ENCODE peak calls at places on chromosomes 12 and 14, in four cellular contexts. One of them, this sample, is unnamed.

GRCh38 chr12:59408431-59408830 is 187.4 kb upstream of the SLC16A7 start:
- DNase-seq in HepG2: no peak
- DNase-seq in A549: no peak
- DNase-seq in K562: no peak
- DNase-seq in this sample: peak

GRCh38 chr12:1523558-1524050 is 70.8 kb downstream of the FBXL14 start:
- DNase-seq in A549: no peak
- DNase-seq in HepG2: no peak
- DNase-seq in K562: no peak
- DNase-seq in this sample: no peak

GRCh38 chr14:100567877-100568163 is 19.4 kb downstream of the BEGAIN start:
- DNase-seq in A549: no peak
- DNase-seq in HepG2: no peak
- DNase-seq in K562: no peak
- DNase-seq in this sample: no peak

GRCh38 chr12:6840428-6841138 is at the start of gene GNB3:
- DNase-seq in A549: no peak
- DNase-seq in K562: peak
- DNase-seq in HepG2: no peak
- DNase-seq in this sample: no peak

GRCh38 chr12:68489273-68489672 is 121.4 kb upstream of the RAP1B start:
- DNase-seq in K562: no peak
- DNase-seq in A549: no peak
- DNase-seq in HepG2: no peak
- DNase-seq in this sample: no peak

GRCh38 chr12:112971248-112971647 is 7.1 kb upstream of the OAS2 start:
- DNase-seq in HepG2: no peak
- DNase-seq in K562: no peak
- DNase-seq in A549: no peak
- DNase-seq in this sample: peak

GRCh38 chr12:15751741-15752140 is 37.4 kb downstream of the EPS8 start:
- DNase-seq in K562: no peak
- DNase-seq in HepG2: no peak
- DNase-seq in A549: no peak
- DNase-seq in this sample: no peak

GRCh38 chr14:100714205-100714781 is 12.4 kb upstream of the DLK1 start:
- DNase-seq in A549: no peak
- DNase-seq in HepG2: no peak
- DNase-seq in K562: peak
- DNase-seq in this sample: no peak

GRCh38 chr14:63764103-63764502 is 36.2 kb upstream of the SGPP1 start:
- DNase-seq in A549: no peak
- DNase-seq in K562: no peak
- DNase-seq in HepG2: peak
- DNase-seq in this sample: peak

GRCh38 chr14:90275820-90276219 is 19.5 kb downstream of the PSMC1 start:
- DNase-seq in K562: no peak
- DNase-seq in A549: no peak
- DNase-seq in HepG2: no peak
- DNase-seq in this sample: no peak

GRCh38 chr14:24334431-24335271 is at the start of gene ADCY4:
- DNase-seq in K562: no peak
- DNase-seq in HepG2: no peak
- DNase-seq in A549: no peak
- DNase-seq in this sample: no peak

GRCh38 chr14:24065408-24065807 is 6.0 kb upstream of the CPNE6 start:
- DNase-seq in K562: no peak
- DNase-seq in HepG2: no peak
- DNase-seq in A549: no peak
- DNase-seq in this sample: no peak

GRCh38 chr12:104710940-104711725 is 247.0 kb downstream of the SLC41A2 start:
- DNase-seq in A549: no peak
- DNase-seq in K562: no peak
- DNase-seq in HepG2: no peak
- DNase-seq in this sample: peak

GRCh38 chr14:94917041-94917600 is 147.2 kb upstream of the GSC start:
- DNase-seq in HepG2: no peak
- DNase-seq in A549: no peak
- DNase-seq in K562: no peak
- DNase-seq in this sample: no peak
- TF ChIP-seq MAZ in HepG2: no peak
- TF ChIP-seq MAZ in A549: no peak
- TF ChIP-seq MAZ in K562: no peak
- TF ChIP-seq MAZ in this sample: no peak

DNA sequence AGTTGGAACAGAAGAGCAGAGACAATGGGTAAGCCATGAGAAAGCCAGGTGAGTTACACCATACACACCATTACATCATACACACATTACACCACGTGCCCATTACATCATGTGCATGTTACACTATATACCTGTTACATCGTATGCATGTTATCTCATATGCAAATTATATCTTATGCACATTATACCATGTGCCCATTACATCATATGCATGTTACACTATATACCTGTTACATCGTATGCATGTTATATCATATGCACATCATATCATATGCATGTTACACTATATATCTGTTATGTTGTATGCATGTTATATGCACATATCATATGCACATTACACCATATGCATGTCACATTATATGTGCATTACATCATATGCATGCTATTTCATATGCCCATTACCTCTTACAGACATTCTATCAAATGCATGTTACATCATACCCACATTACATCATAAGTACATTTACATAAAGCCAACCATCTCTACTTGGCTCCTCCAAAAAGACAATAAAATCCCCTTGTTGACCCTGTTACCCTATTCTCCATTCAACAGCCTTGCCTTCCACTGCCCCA is 207.2 kb downstream of the KSR2 start:
- DNase-seq in K562: no peak
- DNase-seq in A549: no peak
- DNase-seq in HepG2: no peak
- DNase-seq in this sample: no peak
- TF ChIP-seq MAZ in K562: no peak
- TF ChIP-seq MAZ in A549: no peak
- TF ChIP-seq MAZ in HepG2: no peak
- TF ChIP-seq MAZ in this sample: no peak

DNA sequence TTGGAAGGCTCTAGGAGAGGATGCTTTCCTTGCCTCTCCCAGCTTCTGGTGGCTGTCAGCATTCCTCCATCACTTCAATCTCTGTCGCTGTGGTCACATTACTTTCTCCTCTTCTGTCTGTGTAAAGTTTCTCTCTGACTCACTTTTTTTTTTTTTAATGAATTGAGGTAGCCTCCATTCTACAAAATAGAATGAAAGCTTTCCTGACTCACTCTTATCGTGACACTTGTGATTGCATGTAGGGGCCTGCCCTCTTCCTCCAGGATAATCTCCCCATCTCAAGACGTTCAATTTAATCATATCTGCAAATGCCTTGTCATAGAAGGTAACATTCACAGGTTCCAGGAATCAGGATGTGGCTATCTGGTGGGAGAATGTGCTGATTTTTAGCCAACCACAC is 153.5 kb upstream of the HMGA2 start:
- DNase-seq in HepG2: no peak
- DNase-seq in A549: no peak
- DNase-seq in K562: no peak
- DNase-seq in this sample: peak
- TF ChIP-seq MAZ in HepG2: no peak
- TF ChIP-seq MAZ in A549: no peak
- TF ChIP-seq MAZ in K562: no peak
- TF ChIP-seq MAZ in this sample: no peak

GRCh38 chr14:81480741-81481140 is 52.9 kb downstream of the SEL1L start:
- DNase-seq in HepG2: no peak
- DNase-seq in A549: no peak
- DNase-seq in K562: no peak
- DNase-seq in this sample: no peak

DNA sequence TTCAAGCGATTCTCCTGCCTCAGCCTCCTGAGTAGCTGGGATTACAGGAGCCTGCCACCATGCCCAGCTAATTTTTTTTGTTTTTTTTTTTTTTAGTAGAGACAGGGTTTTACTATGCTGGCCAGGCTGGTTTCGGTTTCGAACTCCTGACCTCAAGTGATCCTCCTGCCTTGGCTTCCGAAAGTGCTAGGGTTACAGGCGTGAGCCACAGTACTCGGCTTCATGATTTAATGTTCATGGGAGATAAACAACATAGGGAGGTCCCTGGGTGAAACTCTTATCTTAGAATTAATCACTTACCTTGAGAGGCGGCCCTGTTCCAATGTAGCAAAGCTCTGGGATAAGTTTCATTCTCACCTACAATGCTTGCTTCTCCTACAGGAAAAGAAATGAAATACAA is 48.3 kb downstream of the SEL1L start:
- DNase-seq in K562: no peak
- DNase-seq in HepG2: no peak
- DNase-seq in A549: no peak
- DNase-seq in this sample: no peak
- TF ChIP-seq MAZ in K562: no peak
- TF ChIP-seq MAZ in HepG2: no peak
- TF ChIP-seq MAZ in A549: no peak
- TF ChIP-seq MAZ in this sample: no peak

GRCh38 chr12:100687686-100688085 is 106.9 kb upstream of the ANO4 start:
- DNase-seq in HepG2: no peak
- DNase-seq in A549: no peak
- DNase-seq in K562: no peak
- DNase-seq in this sample: no peak

GRCh38 chr12:100692502-100692901 is 102.1 kb upstream of the ANO4 start:
- DNase-seq in A549: no peak
- DNase-seq in HepG2: no peak
- DNase-seq in K562: no peak
- DNase-seq in this sample: no peak

GRCh38 chr12:100688451-100688864 is 106.1 kb upstream of the ANO4 start:
- DNase-seq in A549: no peak
- DNase-seq in HepG2: no peak
- DNase-seq in K562: no peak
- DNase-seq in this sample: no peak
- TF ChIP-seq MAZ in A549: no peak
- TF ChIP-seq MAZ in HepG2: no peak
- TF ChIP-seq MAZ in K562: no peak
- TF ChIP-seq MAZ in this sample: no peak